ENCODE peak calls at places on chromosome 11, in six cellular contexts. One of them, this sample, is unnamed.

GRCh38 chr11:45022294-45023064 is 71.8 kb upstream of the TP53I11 start:
- DNase-seq in A549: no peak
- DNase-seq in AG10803: peak
- DNase-seq in fibroblast of mammary gland: peak
- DNase-seq in SJSA1: no peak
- DNase-seq in HFF-Myc: no peak
- DNase-seq in this sample: no peak

GRCh38 chr11:2976289-2977063 is 15.7 kb downstream of the NAP1L4 start:
- DNase-seq in fibroblast of mammary gland: no peak
- DNase-seq in AG10803: no peak
- DNase-seq in SJSA1: no peak
- DNase-seq in A549: no peak
- DNase-seq in HFF-Myc: no peak
- DNase-seq in this sample: no peak

GRCh38 chr11:120648706-120649250 is 137.2 kb downstream of the GRIK4 start:
- DNase-seq in SJSA1: no peak
- DNase-seq in HFF-Myc: no peak
- DNase-seq in fibroblast of mammary gland: no peak
- DNase-seq in AG10803: no peak
- DNase-seq in A549: no peak
- DNase-seq in this sample: no peak

GRCh38 chr11:64067257-64067993 is 31.7 kb downstream of the FLRT1 start:
- DNase-seq in AG10803: no peak
- DNase-seq in fibroblast of mammary gland: no peak
- DNase-seq in SJSA1: no peak
- DNase-seq in A549: no peak
- DNase-seq in HFF-Myc: no peak
- DNase-seq in this sample: no peak

GRCh38 chr11:831132-831864 is 1.5 kb upstream of the CD151 start:
- DNase-seq in AG10803: no peak
- DNase-seq in SJSA1: no peak
- DNase-seq in HFF-Myc: no peak
- DNase-seq in A549: no peak
- DNase-seq in fibroblast of mammary gland: no peak
- DNase-seq in this sample: peak

GRCh38 chr11:120548682-120549209 is 37.2 kb downstream of the GRIK4 start:
- DNase-seq in AG10803: no peak
- DNase-seq in SJSA1: no peak
- DNase-seq in A549: no peak
- DNase-seq in HFF-Myc: no peak
- DNase-seq in fibroblast of mammary gland: no peak
- DNase-seq in this sample: no peak

GRCh38 chr11:12853652-12854296 is 155.3 kb upstream of the RASSF10 start:
- DNase-seq in SJSA1: no peak
- DNase-seq in A549: no peak
- DNase-seq in fibroblast of mammary gland: peak
- DNase-seq in HFF-Myc: no peak
- DNase-seq in AG10803: no peak
- DNase-seq in this sample: peak

GRCh38 chr11:117546431-117547160 is 218.9 kb downstream of the CEP164 start:
- DNase-seq in A549: no peak
- DNase-seq in SJSA1: no peak
- DNase-seq in fibroblast of mammary gland: no peak
- DNase-seq in HFF-Myc: no peak
- DNase-seq in AG10803: no peak
- DNase-seq in this sample: no peak

GRCh38 chr11:111604392-111605009 is 2.3 kb downstream of the SIK2 start:
- DNase-seq in A549: peak
- DNase-seq in HFF-Myc: no peak
- DNase-seq in fibroblast of mammary gland: peak
- DNase-seq in SJSA1: no peak
- DNase-seq in AG10803: peak
- DNase-seq in this sample: no peak

GRCh38 chr11:83722392-83722791 is 436.2 kb upstream of the CCDC90B start:
- DNase-seq in AG10803: no peak
- DNase-seq in A549: no peak
- DNase-seq in fibroblast of mammary gland: no peak
- DNase-seq in HFF-Myc: no peak
- DNase-seq in SJSA1: no peak
- DNase-seq in this sample: no peak

GRCh38 chr11:83725161-83725560 is 439.0 kb upstream of the CCDC90B start:
- DNase-seq in HFF-Myc: no peak
- DNase-seq in A549: no peak
- DNase-seq in SJSA1: no peak
- DNase-seq in fibroblast of mammary gland: no peak
- DNase-seq in AG10803: no peak
- DNase-seq in this sample: no peak

GRCh38 chr11:83725718-83726117 is 439.6 kb upstream of the CCDC90B start:
- DNase-seq in AG10803: no peak
- DNase-seq in fibroblast of mammary gland: peak
- DNase-seq in SJSA1: no peak
- DNase-seq in HFF-Myc: no peak
- DNase-seq in A549: no peak
- DNase-seq in this sample: no peak

GRCh38 chr11:83726316-83726715 is 440.1 kb upstream of the CCDC90B start:
- DNase-seq in AG10803: no peak
- DNase-seq in fibroblast of mammary gland: no peak
- DNase-seq in A549: no peak
- DNase-seq in HFF-Myc: no peak
- DNase-seq in SJSA1: no peak
- DNase-seq in this sample: no peak

DNA sequence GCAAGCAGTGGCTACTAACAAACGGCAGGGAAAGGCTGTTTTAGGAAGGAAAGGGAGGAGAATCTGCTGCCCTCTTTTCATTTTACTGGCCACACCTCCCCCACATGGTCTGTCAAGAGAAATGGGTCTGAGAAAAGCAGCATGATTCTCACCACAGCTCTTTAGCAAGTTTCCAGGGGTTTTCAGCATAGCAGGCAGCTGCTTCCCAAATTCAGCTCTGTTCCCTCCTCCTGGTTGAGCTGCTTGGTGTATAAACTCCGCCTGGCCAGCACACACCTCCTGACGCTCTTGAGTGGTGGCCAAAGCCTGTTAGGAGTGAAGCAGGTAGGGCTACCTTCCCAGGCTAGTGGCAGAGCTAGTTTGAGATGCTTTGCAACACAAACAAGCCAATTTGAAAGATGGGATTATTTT is 438.5 kb upstream of the CCDC90B start:
- DNase-seq in AG10803: peak
- DNase-seq in A549: no peak
- DNase-seq in HFF-Myc: no peak
- DNase-seq in fibroblast of mammary gland: peak
- DNase-seq in SJSA1: no peak
- DNase-seq in this sample: no peak
- H3K4me3 ChIP-seq in AG10803: peak
- H3K4me3 ChIP-seq in A549: no peak
- H3K4me3 ChIP-seq in HFF-Myc: no peak
- H3K4me3 ChIP-seq in fibroblast of mammary gland: no peak
- H3K4me3 ChIP-seq in SJSA1: no peak
- H3K4me3 ChIP-seq in this sample: peak

GRCh38 chr11:19601235-19601634 is 111.4 kb upstream of the NAV2 start:
- DNase-seq in SJSA1: no peak
- DNase-seq in A549: no peak
- DNase-seq in fibroblast of mammary gland: no peak
- DNase-seq in HFF-Myc: no peak
- DNase-seq in AG10803: no peak
- DNase-seq in this sample: no peak
- H3K4me3 ChIP-seq in SJSA1: no peak
- H3K4me3 ChIP-seq in A549: no peak
- H3K4me3 ChIP-seq in fibroblast of mammary gland: no peak
- H3K4me3 ChIP-seq in HFF-Myc: no peak
- H3K4me3 ChIP-seq in AG10803: no peak
- H3K4me3 ChIP-seq in this sample: no peak

DNA sequence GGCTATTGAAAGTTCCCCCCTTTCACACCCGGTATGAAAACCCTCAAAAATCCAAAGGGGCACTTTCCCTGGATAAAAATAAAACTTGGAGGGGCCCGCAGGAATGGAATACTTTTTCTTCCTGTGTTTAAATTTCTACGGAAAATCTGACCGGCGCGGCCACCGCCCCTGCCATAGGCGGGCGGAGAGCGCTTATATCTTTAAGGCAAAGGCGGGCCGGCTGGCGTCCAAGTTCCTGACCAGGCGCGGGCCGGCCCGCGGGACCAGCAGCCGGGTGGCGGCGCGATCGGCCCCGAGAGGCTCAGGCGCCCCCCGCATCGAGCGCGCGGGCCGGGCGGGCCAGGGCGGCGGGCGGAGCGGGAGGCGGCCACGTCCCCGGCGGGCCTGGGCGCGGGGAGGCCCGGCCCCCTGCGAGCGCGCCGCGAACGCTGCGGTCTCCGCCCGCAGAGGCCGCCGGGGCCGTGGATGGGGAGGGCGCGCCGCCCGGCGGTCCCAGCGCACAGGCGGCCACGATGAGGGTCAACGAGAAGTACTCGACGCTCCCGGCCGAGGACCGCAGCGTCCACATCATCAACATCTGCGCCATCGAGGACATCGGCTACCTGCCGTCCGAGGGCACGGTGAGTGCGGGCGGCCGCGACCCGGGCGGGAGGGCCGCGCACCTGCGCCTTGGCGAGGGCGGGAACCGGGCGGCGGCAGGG is at the start of gene ANO1:
- DNase-seq in fibroblast of mammary gland: no peak
- DNase-seq in A549: no peak
- DNase-seq in HFF-Myc: no peak
- DNase-seq in AG10803: no peak
- DNase-seq in SJSA1: peak
- DNase-seq in this sample: no peak
- H3K4me3 ChIP-seq in fibroblast of mammary gland: no peak
- H3K4me3 ChIP-seq in A549: peak
- H3K4me3 ChIP-seq in HFF-Myc: no peak
- H3K4me3 ChIP-seq in AG10803: no peak
- H3K4me3 ChIP-seq in SJSA1: peak
- H3K4me3 ChIP-seq in this sample: no peak

GRCh38 chr11:35082322-35083180 is 56.4 kb upstream of the CD44 start:
- DNase-seq in fibroblast of mammary gland: peak
- DNase-seq in HFF-Myc: peak
- DNase-seq in A549: peak
- DNase-seq in SJSA1: peak
- DNase-seq in AG10803: peak
- DNase-seq in this sample: peak
- H3K4me3 ChIP-seq in fibroblast of mammary gland: no peak
- H3K4me3 ChIP-seq in HFF-Myc: peak
- H3K4me3 ChIP-seq in A549: peak
- H3K4me3 ChIP-seq in SJSA1: no peak
- H3K4me3 ChIP-seq in AG10803: peak
- H3K4me3 ChIP-seq in this sample: no peak

DNA sequence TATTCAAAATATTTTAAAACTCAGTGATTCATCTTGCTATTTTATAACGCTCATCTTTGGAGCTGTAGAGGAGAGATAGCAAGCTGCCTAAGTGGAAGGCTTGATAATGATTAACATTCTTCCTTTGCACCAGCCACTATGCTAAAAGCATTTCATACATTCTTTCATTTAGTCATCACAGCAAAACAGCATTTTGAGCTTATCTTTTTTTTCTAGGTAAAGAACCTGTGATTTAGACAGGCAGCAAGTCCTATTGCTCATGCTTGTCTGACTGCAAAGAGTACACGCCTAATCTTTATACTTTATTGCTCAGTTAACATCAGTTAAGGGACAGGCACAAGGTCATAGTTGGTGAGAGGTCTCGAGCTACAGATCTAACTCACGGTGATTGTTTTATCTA is 713.1 kb upstream of the ARHGAP42 start:
- DNase-seq in A549: peak
- DNase-seq in HFF-Myc: no peak
- DNase-seq in AG10803: no peak
- DNase-seq in SJSA1: no peak
- DNase-seq in fibroblast of mammary gland: no peak
- DNase-seq in this sample: no peak
- H3K4me3 ChIP-seq in A549: no peak
- H3K4me3 ChIP-seq in HFF-Myc: no peak
- H3K4me3 ChIP-seq in AG10803: no peak
- H3K4me3 ChIP-seq in SJSA1: no peak
- H3K4me3 ChIP-seq in fibroblast of mammary gland: no peak
- H3K4me3 ChIP-seq in this sample: no peak

GRCh38 chr11:60124802-60125432 is 36.5 kb downstream of the MS4A2 start:
- DNase-seq in HFF-Myc: no peak
- DNase-seq in AG10803: no peak
- DNase-seq in A549: no peak
- DNase-seq in fibroblast of mammary gland: no peak
- DNase-seq in SJSA1: no peak
- DNase-seq in this sample: no peak
- H3K4me3 ChIP-seq in HFF-Myc: no peak
- H3K4me3 ChIP-seq in AG10803: no peak
- H3K4me3 ChIP-seq in A549: no peak
- H3K4me3 ChIP-seq in fibroblast of mammary gland: no peak
- H3K4me3 ChIP-seq in SJSA1: no peak
- H3K4me3 ChIP-seq in this sample: no peak

GRCh38 chr11:27466363-27466762 is 6.2 kb downstream of the LGR4 start:
- DNase-seq in AG10803: no peak
- DNase-seq in SJSA1: no peak
- DNase-seq in A549: no peak
- DNase-seq in HFF-Myc: no peak
- DNase-seq in fibroblast of mammary gland: no peak
- DNase-seq in this sample: no peak

GRCh38 chr11:27465629-27466028 is 7.0 kb downstream of the LGR4 start:
- DNase-seq in fibroblast of mammary gland: no peak
- DNase-seq in HFF-Myc: no peak
- DNase-seq in AG10803: no peak
- DNase-seq in SJSA1: no peak
- DNase-seq in A549: no peak
- DNase-seq in this sample: no peak

GRCh38 chr11:27467181-27467913 is 5.2 kb downstream of the LGR4 start:
- DNase-seq in A549: no peak
- DNase-seq in SJSA1: no peak
- DNase-seq in AG10803: no peak
- DNase-seq in fibroblast of mammary gland: no peak
- DNase-seq in HFF-Myc: no peak
- DNase-seq in this sample: no peak

GRCh38 chr11:27462543-27462942 is 10.0 kb downstream of the LGR4 start:
- DNase-seq in HFF-Myc: no peak
- DNase-seq in AG10803: no peak
- DNase-seq in fibroblast of mammary gland: no peak
- DNase-seq in A549: no peak
- DNase-seq in SJSA1: no peak
- DNase-seq in this sample: no peak

DNA sequence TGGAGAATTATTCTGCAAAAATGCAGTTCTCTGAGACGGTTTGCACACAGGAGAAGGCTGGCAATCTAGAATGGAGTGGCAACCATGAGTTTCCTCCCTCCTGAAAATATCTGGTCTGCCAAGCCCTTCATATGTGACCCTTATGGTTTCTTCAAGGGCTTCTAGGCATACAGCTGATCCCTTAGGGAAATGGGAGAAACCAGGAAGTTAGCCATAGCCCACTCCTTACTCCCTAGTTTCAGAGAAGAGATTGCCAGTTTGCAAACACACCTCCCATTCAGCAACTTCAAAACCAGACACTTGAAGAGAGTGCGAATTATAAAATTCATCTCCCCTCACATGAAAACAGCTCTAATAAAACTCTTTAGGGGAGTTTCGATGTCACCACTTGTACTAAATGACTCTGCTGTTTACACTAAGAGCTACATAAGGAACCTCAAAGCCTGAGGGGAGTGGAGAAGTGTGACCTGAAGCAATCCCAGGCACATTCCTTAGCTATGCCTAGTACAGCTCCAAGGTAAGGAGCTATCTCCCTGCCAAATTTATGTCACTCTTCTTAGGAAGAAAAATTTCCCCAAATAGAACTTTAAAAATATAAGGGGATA is 8.3 kb downstream of the LGR4 start:
- DNase-seq in A549: no peak
- DNase-seq in AG10803: no peak
- DNase-seq in SJSA1: no peak
- DNase-seq in HFF-Myc: no peak
- DNase-seq in fibroblast of mammary gland: no peak
- DNase-seq in this sample: peak
- H3K4me3 ChIP-seq in A549: no peak
- H3K4me3 ChIP-seq in AG10803: no peak
- H3K4me3 ChIP-seq in SJSA1: no peak
- H3K4me3 ChIP-seq in HFF-Myc: no peak
- H3K4me3 ChIP-seq in fibroblast of mammary gland: no peak
- H3K4me3 ChIP-seq in this sample: no peak